ENCODE peak calls at places on chromosomes 13 and 19, in ten cellular contexts. One of them, this sample, is unnamed.

GRCh38 chr13:80924596-80924995 is 583.7 kb upstream of the SPRY2 start:
- DNase-seq in cardiac fibroblast: peak
- DNase-seq in tibial nerve: no peak
- DNase-seq in hepatocyte: no peak
- DNase-seq in GM12878: no peak
- DNase-seq in CD4-positive, alpha-beta T cell: no peak
- DNase-seq in fibroblast of the aortic adventitia: peak
- DNase-seq in OCI-LY7: no peak
- DNase-seq in astrocyte of the spinal cord: peak
- DNase-seq in type B pancreatic cell: no peak
- DNase-seq in this sample: no peak

GRCh38 chr19:55097864-55098715 is 19.3 kb downstream of the PPP1R12C start:
- DNase-seq in cardiac fibroblast: no peak
- DNase-seq in tibial nerve: no peak
- DNase-seq in hepatocyte: no peak
- DNase-seq in GM12878: no peak
- DNase-seq in CD4-positive, alpha-beta T cell: no peak
- DNase-seq in fibroblast of the aortic adventitia: no peak
- DNase-seq in OCI-LY7: no peak
- DNase-seq in astrocyte of the spinal cord: no peak
- DNase-seq in type B pancreatic cell: no peak
- DNase-seq in this sample: no peak

GRCh38 chr19:33677745-33678426 is 56.1 kb downstream of the CHST8 start:
- DNase-seq in cardiac fibroblast: no peak
- DNase-seq in tibial nerve: no peak
- DNase-seq in hepatocyte: no peak
- DNase-seq in GM12878: no peak
- DNase-seq in CD4-positive, alpha-beta T cell: no peak
- DNase-seq in fibroblast of the aortic adventitia: no peak
- DNase-seq in OCI-LY7: no peak
- DNase-seq in astrocyte of the spinal cord: no peak
- DNase-seq in type B pancreatic cell: no peak
- DNase-seq in this sample: peak

GRCh38 chr19:35365303-35365702 is 5.6 kb upstream of the GPR42 start:
- DNase-seq in cardiac fibroblast: no peak
- DNase-seq in tibial nerve: no peak
- DNase-seq in hepatocyte: no peak
- DNase-seq in GM12878: no peak
- DNase-seq in CD4-positive, alpha-beta T cell: no peak
- DNase-seq in fibroblast of the aortic adventitia: no peak
- DNase-seq in OCI-LY7: no peak
- DNase-seq in astrocyte of the spinal cord: no peak
- DNase-seq in type B pancreatic cell: peak
- DNase-seq in this sample: no peak

GRCh38 chr19:12676384-12676792 is 5.3 kb downstream of the DHPS start:
- DNase-seq in cardiac fibroblast: peak
- DNase-seq in tibial nerve: peak
- DNase-seq in hepatocyte: peak
- DNase-seq in GM12878: no peak
- DNase-seq in CD4-positive, alpha-beta T cell: peak
- DNase-seq in fibroblast of the aortic adventitia: peak
- DNase-seq in OCI-LY7: peak
- DNase-seq in astrocyte of the spinal cord: peak
- DNase-seq in type B pancreatic cell: peak
- DNase-seq in this sample: peak

GRCh38 chr13:53368948-53369347 is 340.3 kb downstream of the OLFM4 start:
- DNase-seq in cardiac fibroblast: no peak
- DNase-seq in tibial nerve: no peak
- DNase-seq in hepatocyte: no peak
- DNase-seq in GM12878: no peak
- DNase-seq in CD4-positive, alpha-beta T cell: no peak
- DNase-seq in fibroblast of the aortic adventitia: no peak
- DNase-seq in OCI-LY7: no peak
- DNase-seq in astrocyte of the spinal cord: no peak
- DNase-seq in type B pancreatic cell: no peak
- DNase-seq in this sample: no peak

GRCh38 chr13:99275093-99275469 is 16.9 kb upstream of the GPR18 start:
- DNase-seq in cardiac fibroblast: peak
- DNase-seq in tibial nerve: no peak
- DNase-seq in hepatocyte: no peak
- DNase-seq in GM12878: no peak
- DNase-seq in CD4-positive, alpha-beta T cell: no peak
- DNase-seq in fibroblast of the aortic adventitia: peak
- DNase-seq in OCI-LY7: no peak
- DNase-seq in astrocyte of the spinal cord: peak
- DNase-seq in type B pancreatic cell: no peak
- DNase-seq in this sample: peak

GRCh38 chr19:14770944-14771839 is 7.2 kb downstream of the ADGRE2 start:
- DNase-seq in cardiac fibroblast: no peak
- DNase-seq in tibial nerve: no peak
- DNase-seq in hepatocyte: no peak
- DNase-seq in GM12878: no peak
- DNase-seq in CD4-positive, alpha-beta T cell: no peak
- DNase-seq in fibroblast of the aortic adventitia: no peak
- DNase-seq in OCI-LY7: peak
- DNase-seq in astrocyte of the spinal cord: no peak
- DNase-seq in type B pancreatic cell: peak
- DNase-seq in this sample: no peak

GRCh38 chr13:77696006-77696862 is 1.3 kb upstream of the SLAIN1 start:
- DNase-seq in cardiac fibroblast: no peak
- DNase-seq in tibial nerve: no peak
- DNase-seq in hepatocyte: peak
- DNase-seq in GM12878: no peak
- DNase-seq in CD4-positive, alpha-beta T cell: no peak
- DNase-seq in fibroblast of the aortic adventitia: no peak
- DNase-seq in OCI-LY7: peak
- DNase-seq in astrocyte of the spinal cord: peak
- DNase-seq in type B pancreatic cell: no peak
- DNase-seq in this sample: no peak

GRCh38 chr19:491146-491741 is 5.0 kb upstream of the MADCAM1 start:
- DNase-seq in cardiac fibroblast: no peak
- DNase-seq in tibial nerve: no peak
- DNase-seq in hepatocyte: peak
- DNase-seq in GM12878: no peak
- DNase-seq in CD4-positive, alpha-beta T cell: no peak
- DNase-seq in fibroblast of the aortic adventitia: no peak
- DNase-seq in OCI-LY7: peak
- DNase-seq in astrocyte of the spinal cord: no peak
- DNase-seq in type B pancreatic cell: no peak
- DNase-seq in this sample: no peak

GRCh38 chr19:4547303-4548237 is 7.7 kb upstream of the LRG1 start:
- DNase-seq in cardiac fibroblast: peak
- DNase-seq in tibial nerve: no peak
- DNase-seq in hepatocyte: peak
- DNase-seq in GM12878: no peak
- DNase-seq in CD4-positive, alpha-beta T cell: no peak
- DNase-seq in fibroblast of the aortic adventitia: no peak
- DNase-seq in OCI-LY7: peak
- DNase-seq in astrocyte of the spinal cord: no peak
- DNase-seq in type B pancreatic cell: no peak
- DNase-seq in this sample: peak

GRCh38 chr19:46604781-46605355 is 3.7 kb downstream of the CALM3 start:
- DNase-seq in cardiac fibroblast: no peak
- DNase-seq in tibial nerve: peak
- DNase-seq in hepatocyte: peak
- DNase-seq in GM12878: no peak
- DNase-seq in CD4-positive, alpha-beta T cell: no peak
- DNase-seq in fibroblast of the aortic adventitia: no peak
- DNase-seq in OCI-LY7: no peak
- DNase-seq in astrocyte of the spinal cord: no peak
- DNase-seq in type B pancreatic cell: peak
- DNase-seq in this sample: no peak

GRCh38 chr13:25570185-25570584 is 198.4 kb downstream of the ATP8A2 start:
- DNase-seq in cardiac fibroblast: no peak
- DNase-seq in tibial nerve: no peak
- DNase-seq in hepatocyte: no peak
- DNase-seq in GM12878: no peak
- DNase-seq in CD4-positive, alpha-beta T cell: no peak
- DNase-seq in fibroblast of the aortic adventitia: no peak
- DNase-seq in OCI-LY7: no peak
- DNase-seq in astrocyte of the spinal cord: no peak
- DNase-seq in type B pancreatic cell: no peak
- DNase-seq in this sample: no peak

GRCh38 chr19:47351545-47351944 is 2.4 kb downstream of the DHX34 start:
- DNase-seq in cardiac fibroblast: peak
- DNase-seq in tibial nerve: no peak
- DNase-seq in hepatocyte: no peak
- DNase-seq in GM12878: no peak
- DNase-seq in CD4-positive, alpha-beta T cell: no peak
- DNase-seq in fibroblast of the aortic adventitia: peak
- DNase-seq in OCI-LY7: peak
- DNase-seq in astrocyte of the spinal cord: peak
- DNase-seq in type B pancreatic cell: no peak
- DNase-seq in this sample: no peak

GRCh38 chr13:31793246-31793645 is 53.9 kb downstream of the RXFP2 start:
- DNase-seq in cardiac fibroblast: peak
- DNase-seq in tibial nerve: no peak
- DNase-seq in hepatocyte: no peak
- DNase-seq in GM12878: no peak
- DNase-seq in CD4-positive, alpha-beta T cell: no peak
- DNase-seq in fibroblast of the aortic adventitia: peak
- DNase-seq in OCI-LY7: no peak
- DNase-seq in astrocyte of the spinal cord: peak
- DNase-seq in type B pancreatic cell: no peak
- DNase-seq in this sample: no peak

GRCh38 chr19:37114001-37114400 is 35.8 kb downstream of the ZNF420 start:
- DNase-seq in cardiac fibroblast: no peak
- DNase-seq in tibial nerve: no peak
- DNase-seq in hepatocyte: no peak
- DNase-seq in GM12878: no peak
- DNase-seq in CD4-positive, alpha-beta T cell: no peak
- DNase-seq in fibroblast of the aortic adventitia: no peak
- DNase-seq in OCI-LY7: peak
- DNase-seq in astrocyte of the spinal cord: no peak
- DNase-seq in type B pancreatic cell: no peak
- DNase-seq in this sample: no peak
- TF ChIP-seq CTCF in cardiac fibroblast: peak
- TF ChIP-seq CTCF in tibial nerve: no peak
- TF ChIP-seq CTCF in hepatocyte: no peak
- TF ChIP-seq CTCF in GM12878: no peak
- TF ChIP-seq CTCF in CD4-positive, alpha-beta T cell: peak
- TF ChIP-seq CTCF in fibroblast of the aortic adventitia: no peak
- TF ChIP-seq CTCF in OCI-LY7: peak
- TF ChIP-seq CTCF in astrocyte of the spinal cord: no peak
- TF ChIP-seq CTCF in type B pancreatic cell: peak
- TF ChIP-seq CTCF in this sample: peak

GRCh38 chr19:39797083-39797482 is 18.4 kb downstream of the LEUTX start:
- DNase-seq in cardiac fibroblast: no peak
- DNase-seq in tibial nerve: no peak
- DNase-seq in hepatocyte: no peak
- DNase-seq in GM12878: no peak
- DNase-seq in CD4-positive, alpha-beta T cell: no peak
- DNase-seq in fibroblast of the aortic adventitia: no peak
- DNase-seq in OCI-LY7: no peak
- DNase-seq in astrocyte of the spinal cord: no peak
- DNase-seq in type B pancreatic cell: no peak
- DNase-seq in this sample: no peak
- TF ChIP-seq CTCF in cardiac fibroblast: no peak
- TF ChIP-seq CTCF in tibial nerve: no peak
- TF ChIP-seq CTCF in hepatocyte: no peak
- TF ChIP-seq CTCF in GM12878: no peak
- TF ChIP-seq CTCF in CD4-positive, alpha-beta T cell: no peak
- TF ChIP-seq CTCF in fibroblast of the aortic adventitia: no peak
- TF ChIP-seq CTCF in OCI-LY7: no peak
- TF ChIP-seq CTCF in astrocyte of the spinal cord: no peak
- TF ChIP-seq CTCF in type B pancreatic cell: no peak
- TF ChIP-seq CTCF in this sample: no peak

DNA sequence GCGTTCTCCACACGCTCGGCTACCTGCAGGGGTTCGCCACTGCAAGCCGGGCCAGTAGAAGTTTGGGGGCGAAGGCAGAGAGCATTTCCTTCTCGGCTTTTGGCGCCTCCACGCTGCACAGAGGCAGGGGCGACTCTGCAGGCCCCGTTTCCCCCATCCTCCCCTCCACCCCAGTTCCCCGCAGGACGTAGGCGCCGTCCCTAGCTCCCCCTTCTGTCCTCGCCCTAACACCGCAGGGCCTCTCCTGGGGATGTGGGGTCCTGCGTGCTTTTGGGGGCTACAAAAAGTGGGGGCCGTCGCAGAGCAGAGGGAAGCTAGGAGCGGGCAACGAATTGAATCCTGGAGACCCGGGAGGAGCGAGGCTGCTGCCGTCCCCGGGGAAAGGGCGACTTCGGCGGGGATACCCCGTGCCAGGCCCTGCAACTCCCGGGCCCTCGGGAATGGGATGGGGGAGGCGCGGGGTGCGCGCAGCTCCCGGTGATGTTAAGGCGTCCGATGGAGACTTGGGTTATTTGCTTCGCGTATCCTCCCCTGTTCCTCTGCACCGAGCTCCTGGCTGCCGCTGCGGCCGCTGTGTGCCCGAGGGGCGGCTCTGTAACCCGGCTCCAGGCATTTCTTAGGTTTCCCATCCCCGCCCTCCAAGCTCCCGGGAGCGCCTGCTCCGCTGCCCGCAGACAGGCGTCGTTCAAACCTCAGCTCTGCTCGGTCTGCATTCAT is 255.9 kb upstream of the SOX21 start:
- DNase-seq in cardiac fibroblast: no peak
- DNase-seq in tibial nerve: no peak
- DNase-seq in hepatocyte: peak
- DNase-seq in GM12878: no peak
- DNase-seq in CD4-positive, alpha-beta T cell: no peak
- DNase-seq in fibroblast of the aortic adventitia: no peak
- DNase-seq in OCI-LY7: no peak
- DNase-seq in astrocyte of the spinal cord: peak
- DNase-seq in type B pancreatic cell: peak
- DNase-seq in this sample: peak
- TF ChIP-seq CTCF in cardiac fibroblast: no peak
- TF ChIP-seq CTCF in tibial nerve: no peak
- TF ChIP-seq CTCF in hepatocyte: peak
- TF ChIP-seq CTCF in GM12878: no peak
- TF ChIP-seq CTCF in CD4-positive, alpha-beta T cell: no peak
- TF ChIP-seq CTCF in fibroblast of the aortic adventitia: no peak
- TF ChIP-seq CTCF in OCI-LY7: no peak
- TF ChIP-seq CTCF in astrocyte of the spinal cord: peak
- TF ChIP-seq CTCF in type B pancreatic cell: no peak
- TF ChIP-seq CTCF in this sample: no peak

DNA sequence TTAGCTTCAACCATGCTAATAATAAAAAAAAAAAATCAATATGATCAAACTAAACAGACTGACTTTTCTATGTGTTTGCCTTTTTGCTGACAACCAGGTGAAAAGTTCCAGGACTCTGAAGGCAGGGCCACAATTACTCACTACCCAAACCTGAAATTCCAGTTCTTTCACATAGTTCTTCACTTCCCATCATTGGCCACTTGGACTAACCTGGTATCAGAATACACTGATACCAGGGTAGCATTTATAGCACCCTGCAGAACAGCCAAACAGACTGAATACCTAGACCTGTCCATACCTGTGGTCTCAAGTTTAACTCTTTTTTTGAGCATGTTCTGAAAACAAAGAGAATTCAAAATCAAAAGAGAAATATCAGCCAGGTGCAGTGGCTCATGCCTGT is 25.1 kb downstream of the ELF1 start:
- DNase-seq in cardiac fibroblast: no peak
- DNase-seq in tibial nerve: no peak
- DNase-seq in hepatocyte: peak
- DNase-seq in GM12878: no peak
- DNase-seq in CD4-positive, alpha-beta T cell: no peak
- DNase-seq in fibroblast of the aortic adventitia: no peak
- DNase-seq in OCI-LY7: no peak
- DNase-seq in astrocyte of the spinal cord: no peak
- DNase-seq in type B pancreatic cell: no peak
- DNase-seq in this sample: no peak
- TF ChIP-seq CTCF in cardiac fibroblast: no peak
- TF ChIP-seq CTCF in tibial nerve: no peak
- TF ChIP-seq CTCF in hepatocyte: no peak
- TF ChIP-seq CTCF in GM12878: no peak
- TF ChIP-seq CTCF in CD4-positive, alpha-beta T cell: no peak
- TF ChIP-seq CTCF in fibroblast of the aortic adventitia: no peak
- TF ChIP-seq CTCF in OCI-LY7: peak
- TF ChIP-seq CTCF in astrocyte of the spinal cord: no peak
- TF ChIP-seq CTCF in type B pancreatic cell: no peak
- TF ChIP-seq CTCF in this sample: no peak

GRCh38 chr13:46812398-46812797 is 15.4 kb upstream of the ESD start:
- DNase-seq in cardiac fibroblast: peak
- DNase-seq in tibial nerve: no peak
- DNase-seq in hepatocyte: no peak
- DNase-seq in GM12878: no peak
- DNase-seq in CD4-positive, alpha-beta T cell: no peak
- DNase-seq in fibroblast of the aortic adventitia: no peak
- DNase-seq in OCI-LY7: no peak
- DNase-seq in astrocyte of the spinal cord: no peak
- DNase-seq in type B pancreatic cell: no peak
- DNase-seq in this sample: no peak
- TF ChIP-seq CTCF in cardiac fibroblast: no peak
- TF ChIP-seq CTCF in tibial nerve: no peak
- TF ChIP-seq CTCF in hepatocyte: no peak
- TF ChIP-seq CTCF in GM12878: no peak
- TF ChIP-seq CTCF in CD4-positive, alpha-beta T cell: no peak
- TF ChIP-seq CTCF in fibroblast of the aortic adventitia: no peak
- TF ChIP-seq CTCF in OCI-LY7: no peak
- TF ChIP-seq CTCF in astrocyte of the spinal cord: no peak
- TF ChIP-seq CTCF in type B pancreatic cell: no peak
- TF ChIP-seq CTCF in this sample: no peak

This sample was measured in activated CD8-positive, alpha-beta T cell treated with anti-CD3 and anti-CD28 coated beads for 36 hours.